ENCODE peak calls at places on chromosomes 5 and 9, in five cellular contexts. C, E, B, S and Y are unnamed samples.

GRCh38 chr9:136147890-136148714 is 29.4 kb upstream of the TMEM250 start:
- DNase-seq in S (no peak), C (no peak), B (no peak), E (no peak), Y (no peak)

GRCh38 chr5:14268738-14269137 is 125.6 kb downstream of the TRIO start:
- DNase-seq in S (no peak), C (no peak), E (peak), B (no peak), Y (no peak)

GRCh38 chr9:116695441-116695840 is 8.3 kb downstream of the TRIM32 start:
- DNase-seq in B (no peak), C (no peak), S (no peak), E (peak), Y (no peak)

GRCh38 chr9:135366104-135366503 is 113.5 kb upstream of the PPP1R26 start:
- DNase-seq in S (no peak), E (no peak), B (no peak), C (no peak), Y (no peak)

GRCh38 chr9:109022909-109023308 is 9.6 kb upstream of the CTNNAL1 start:
- DNase-seq in C (no peak), B (no peak), S (no peak), E (no peak), Y (no peak)

GRCh38 chr5:102971693-102972293 is 148.1 kb downstream of the GIN1 start:
- DNase-seq in B (no peak), C (no peak), E (no peak), S (peak), Y (no peak)

GRCh38 chr5:1808466-1808865 is 7.3 kb downstream of the NDUFS6 start:
- DNase-seq in C (no peak), S (no peak), E (peak), B (no peak), Y (no peak)

GRCh38 chr5:16870878-16871277 is 65.2 kb downstream of the MYO10 start:
- DNase-seq in C (no peak), S (no peak), E (no peak), B (no peak), Y (no peak)

GRCh38 chr5:140637722-140638473 is 1.4 kb upstream of the TMCO6 start:
- DNase-seq in E (no peak), B (no peak), S (no peak), C (no peak), Y (no peak)

GRCh38 chr5:133782736-133783135 is 170.4 kb upstream of the FSTL4 start:
- DNase-seq in B (no peak), S (no peak), C (no peak), E (no peak), Y (no peak)
- TF ChIP-seq CTCF in B (no peak), S (no peak), C (no peak), E (no peak), Y (no peak)

DNA sequence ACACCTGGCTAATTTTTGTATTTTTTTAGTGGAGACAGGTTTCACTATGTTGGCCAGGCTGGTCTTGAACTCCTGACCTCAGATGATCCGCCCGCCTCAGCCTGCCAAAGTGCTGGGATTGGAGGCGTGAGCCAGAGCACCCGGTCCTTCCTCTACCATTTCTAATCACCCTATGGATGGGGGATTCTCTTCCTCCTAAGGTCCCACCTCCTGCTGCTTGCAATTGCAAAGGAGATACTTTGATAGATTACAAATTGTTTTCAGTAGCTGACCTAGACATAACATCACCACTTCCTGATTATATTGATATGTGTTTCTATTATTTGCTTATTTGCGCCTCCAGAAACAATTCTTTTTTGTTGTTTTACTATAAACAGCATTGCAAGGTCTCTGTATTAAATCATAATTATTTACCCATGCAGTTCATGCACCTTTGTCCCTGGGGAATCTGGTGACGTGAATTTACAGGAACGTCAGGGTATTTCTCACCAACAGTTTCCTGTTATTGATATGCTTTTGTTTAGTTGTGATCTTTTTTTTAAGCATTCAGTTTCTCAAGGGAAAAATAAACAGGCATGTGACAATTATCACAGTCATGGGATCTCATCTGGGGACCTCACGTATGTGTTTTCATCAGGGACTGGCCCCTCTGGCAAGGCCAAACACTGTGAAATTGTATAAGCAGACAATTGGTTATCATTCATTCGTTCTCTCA is 43.2 kb downstream of the ESM1 start:
- DNase-seq in E (no peak), C (no peak), S (no peak), B (no peak), Y (no peak)
- TF ChIP-seq CTCF in E (no peak), C (no peak), S (no peak), B (no peak), Y (no peak)

DNA sequence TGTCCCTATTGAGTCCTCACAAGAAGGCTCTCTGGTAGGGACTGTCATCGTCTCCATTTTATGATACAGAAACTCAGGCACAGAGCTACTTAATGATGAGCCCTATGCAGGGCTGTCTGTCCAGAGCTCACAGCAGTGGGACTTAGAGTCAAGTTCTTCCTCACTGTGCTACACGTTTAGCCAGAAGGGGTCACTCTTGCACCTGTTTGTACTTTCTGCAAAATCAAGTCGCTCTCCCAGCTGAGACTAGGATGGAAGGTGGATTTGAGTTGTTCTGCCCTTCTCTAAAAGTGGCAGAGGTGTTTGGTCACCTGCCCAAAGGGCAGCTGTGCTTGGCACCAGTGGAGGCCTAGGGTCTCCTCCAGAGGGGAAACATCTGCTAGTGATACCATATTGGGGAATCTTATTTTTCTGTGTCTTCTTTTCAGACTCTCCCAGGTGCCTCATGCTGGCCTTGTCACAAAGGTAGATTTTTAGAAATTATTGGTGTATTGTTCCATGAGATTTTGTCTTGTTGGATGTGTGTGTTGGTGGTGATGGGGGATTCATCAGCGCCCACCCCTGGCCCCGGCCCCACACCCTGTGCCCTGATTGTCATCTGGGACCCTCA is 104.2 kb downstream of the PPARGC1B start:
- DNase-seq in C (peak), E (peak), B (peak), S (peak), Y (peak)
- TF ChIP-seq CTCF in C (peak), E (peak), B (peak), S (peak), Y (peak)

GRCh38 chr9:73156593-73157187 is 5.0 kb downstream of the ANXA1 start:
- DNase-seq in B (no peak), E (no peak), C (no peak), S (no peak), Y (no peak)
- TF ChIP-seq CTCF in B (no peak), E (no peak), C (no peak), S (no peak), Y (no peak)

DNA sequence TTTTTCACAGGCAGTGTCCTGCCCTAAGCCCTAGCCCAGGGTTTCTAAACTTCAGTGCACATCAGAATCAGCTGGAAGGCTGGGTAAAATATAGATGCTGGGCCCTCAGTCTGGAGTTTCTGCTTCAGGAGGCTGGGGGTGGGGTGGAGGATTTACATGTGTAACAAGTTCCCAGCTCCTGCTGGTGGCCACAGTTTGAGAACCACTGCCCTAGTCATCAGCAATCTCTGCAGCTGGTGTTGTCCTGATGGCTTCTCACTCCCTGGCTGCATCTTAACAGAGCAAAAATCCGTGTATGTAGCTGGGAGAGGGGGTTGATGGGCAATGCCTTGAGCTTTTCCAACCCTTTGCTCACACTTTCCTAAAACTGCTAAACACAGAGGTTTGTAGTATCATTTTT is 186.0 kb upstream of the KLF9 start:
- DNase-seq in S (peak), B (peak), C (peak), E (peak), Y (peak)
- TF ChIP-seq CTCF in S (peak), B (no peak), C (no peak), E (no peak), Y (peak)

GRCh38 chr9:9003184-9003583 is 1203.6 kb upstream of the DMAC1 start:
- DNase-seq in C (peak), E (peak), B (no peak), S (no peak), Y (no peak)
- TF ChIP-seq CTCF in C (peak), E (peak), B (no peak), S (no peak), Y (no peak)

DNA sequence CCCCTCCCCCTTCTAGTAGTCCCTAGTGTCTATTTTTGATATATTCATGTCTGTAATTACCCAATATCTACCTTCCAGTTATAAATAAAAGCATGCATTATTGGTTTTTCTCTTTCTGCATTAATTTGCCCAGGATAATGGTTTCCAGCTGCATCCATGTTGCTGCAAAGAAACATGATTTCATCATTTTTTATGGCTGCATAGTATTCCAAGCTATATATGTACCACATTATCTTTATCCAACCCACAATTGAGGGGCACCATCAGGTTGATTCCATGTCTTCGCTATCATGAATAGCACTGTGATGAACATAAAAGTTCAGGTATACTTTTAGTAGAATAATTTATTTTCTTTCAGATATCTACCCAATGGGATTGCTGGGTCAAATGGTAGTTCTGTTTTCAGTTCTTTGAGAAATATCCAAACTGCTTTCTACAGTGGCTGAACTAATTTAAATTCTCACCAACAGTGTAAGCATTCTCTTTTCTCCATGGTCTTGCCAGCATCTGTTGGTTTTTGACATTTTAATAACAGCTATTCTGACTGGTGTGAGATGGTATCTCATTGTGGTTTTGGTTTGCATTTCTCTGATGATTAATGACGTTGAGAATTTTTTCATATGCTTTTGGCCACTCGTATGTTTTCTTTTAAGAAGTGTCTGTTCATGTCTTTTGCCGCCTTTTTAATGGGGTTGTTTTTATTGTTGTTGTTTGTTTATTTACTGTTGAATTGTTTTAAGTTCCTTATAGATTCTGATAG is 746.1 kb upstream of the MEF2C start:
- DNase-seq in S (no peak), C (no peak), E (no peak), B (no peak), Y (no peak)
- TF ChIP-seq CTCF in S (no peak), C (no peak), E (no peak), B (no peak), Y (no peak)

GRCh38 chr9:104091708-104092107 is 2.4 kb upstream of the SMC2 start:
- DNase-seq in S (no peak), B (no peak), C (peak), E (no peak), Y (peak)
- TF ChIP-seq CTCF in S (no peak), B (peak), C (no peak), E (peak), Y (peak)

DNA sequence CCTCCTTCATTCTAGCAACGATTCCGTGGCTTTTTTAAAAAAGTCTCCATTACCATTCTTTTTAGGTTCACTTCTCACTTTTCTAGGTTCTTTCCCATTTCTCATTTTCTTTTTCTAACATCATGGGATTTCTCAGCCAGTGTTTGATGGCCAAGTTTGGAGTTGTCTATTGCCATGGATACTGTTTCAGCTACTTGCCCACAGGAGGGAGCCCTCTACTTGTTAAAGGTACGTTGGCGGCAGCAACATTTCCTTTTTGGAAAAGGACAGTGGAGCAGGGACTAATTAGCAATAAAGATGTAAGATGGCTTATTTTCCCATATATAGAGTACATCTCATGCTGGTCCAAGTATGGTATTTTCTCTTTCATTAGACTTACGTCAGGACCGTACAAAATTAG is 2257.5 kb upstream of the C9orf72 start:
- DNase-seq in E (no peak), C (peak), B (no peak), S (no peak), Y (no peak)
- TF ChIP-seq CTCF in E (no peak), C (peak), B (peak), S (no peak), Y (peak)